ENCODE peak calls at places on chromosomes 3 and 15, in five cellular contexts. F, U, L, I and G are unnamed samples.

GRCh38 chr3:72591522-72592421 is 256.5 kb downstream of the SHQ1 start:
- DNase-seq in F (peak), U (no peak), L (peak), I (peak), G (no peak)

GRCh38 chr3:42983927-42984326 is 4.8 kb downstream of the GASK1A start:
- DNase-seq in F (no peak), U (no peak), L (no peak), I (no peak), G (no peak)

GRCh38 chr15:73841756-73842590 is 31.4 kb upstream of the TBC1D21 start:
- DNase-seq in F (no peak), U (no peak), L (no peak), I (no peak), G (no peak)

GRCh38 chr3:185647880-185648210 is 61.8 kb downstream of the SENP2 start:
- DNase-seq in F (no peak), U (no peak), L (no peak), I (no peak), G (no peak)

GRCh38 chr3:32909999-32910398 is 41.4 kb upstream of the CCR4 start:
- DNase-seq in F (no peak), U (no peak), L (no peak), I (no peak), G (no peak)

GRCh38 chr15:77721963-77722362 is 89.3 kb upstream of the LINGO1 start:
- DNase-seq in F (no peak), U (no peak), L (no peak), I (no peak), G (no peak)

GRCh38 chr3:473284-473800 is 276.8 kb downstream of the CHL1 start:
- DNase-seq in F (no peak), U (no peak), L (no peak), I (no peak), G (no peak)

GRCh38 chr3:6254490-6254889 is 606.4 kb upstream of the GRM7 start:
- DNase-seq in F (no peak), U (no peak), L (no peak), I (no peak), G (no peak)

GRCh38 chr3:115595611-115596010 is 27.7 kb upstream of the GAP43 start:
- DNase-seq in F (peak), U (no peak), L (no peak), I (no peak), G (no peak)

GRCh38 chr3:120559228-120560061 is 36.7 kb upstream of the NDUFB4 start:
- DNase-seq in F (peak), U (peak), L (peak), I (peak), G (no peak)

GRCh38 chr15:25247418-25248030 is 191.3 kb downstream of the UBE3A start:
- DNase-seq in F (no peak), U (no peak), L (no peak), I (no peak), G (no peak)

GRCh38 chr3:122714269-122714668 is 33.6 kb downstream of the PARP14 start:
- DNase-seq in F (no peak), U (no peak), L (no peak), I (no peak), G (no peak)

GRCh38 chr3:132417695-132418520 is 606 bp downstream of the DNAJC13 start:
- DNase-seq in F (peak), U (peak), L (no peak), I (peak), G (no peak)

GRCh38 chr3:170410428-170411029 is 8.1 kb upstream of the CLDN11 start:
- DNase-seq in F (no peak), U (peak), L (no peak), I (no peak), G (no peak)

GRCh38 chr3:107992976-107993684 is 97.7 kb downstream of the CD47 start:
- DNase-seq in F (peak), U (no peak), L (no peak), I (no peak), G (no peak)

GRCh38 chr15:94312946-94313345 is 81.6 kb downstream of the MCTP2 start:
- DNase-seq in F (peak), U (no peak), L (no peak), I (no peak), G (no peak)

GRCh38 chr3:169846458-169847193 is 23.1 kb downstream of the LRRC31 start:
- DNase-seq in F (peak), U (no peak), L (no peak), I (peak), G (peak)

GRCh38 chr3:145266368-145266767 is 894.6 kb downstream of the PLOD2 start:
- DNase-seq in F (no peak), U (no peak), L (no peak), I (no peak), G (no peak)

GRCh38 chr3:178384302-178384939 is 151.8 kb upstream of the KCNMB2 start:
- DNase-seq in F (peak), U (no peak), L (no peak), I (no peak), G (no peak)

GRCh38 chr3:178382388-178383061 is 153.7 kb upstream of the KCNMB2 start:
- DNase-seq in F (peak), U (no peak), L (no peak), I (peak), G (peak)

GRCh38 chr3:178386880-178387279 is 149.4 kb upstream of the KCNMB2 start:
- DNase-seq in F (no peak), U (no peak), L (no peak), I (no peak), G (no peak)

GRCh38 chr3:178386401-178386800 is 149.8 kb upstream of the KCNMB2 start:
- DNase-seq in F (no peak), U (no peak), L (no peak), I (no peak), G (no peak)

DNA sequence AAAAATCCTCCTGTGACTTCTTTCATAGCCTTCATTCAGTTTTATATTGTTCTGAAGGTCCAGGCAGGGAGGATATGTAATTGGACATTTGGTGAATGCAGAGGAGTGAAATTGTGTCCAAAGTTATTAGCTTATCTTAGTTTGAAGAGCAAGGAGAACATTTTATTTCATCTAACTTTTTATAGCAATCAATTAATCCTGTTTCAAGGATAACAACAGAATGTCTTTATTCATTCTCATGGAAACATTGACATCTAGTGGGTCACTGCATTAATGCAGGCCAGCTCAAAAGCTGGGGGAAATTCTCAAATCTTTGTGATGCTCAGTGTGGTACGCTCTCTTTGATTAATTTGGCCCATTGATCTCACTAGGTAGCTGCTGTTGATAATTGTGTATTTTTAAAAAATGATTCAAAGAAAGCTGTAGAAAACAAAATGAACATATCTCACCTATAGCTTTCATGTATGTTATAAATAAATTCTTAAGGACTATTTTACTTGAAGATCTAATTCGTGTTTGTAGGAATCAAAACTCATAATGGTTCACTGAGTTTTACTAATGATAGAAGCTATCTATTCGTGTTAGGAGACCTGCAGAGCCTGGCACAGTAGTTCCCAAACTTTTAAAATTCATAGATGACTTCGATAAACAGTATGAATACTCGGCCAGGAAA is 150.8 kb upstream of the KCNMB2 start:
- DNase-seq in F (peak), U (peak), L (peak), I (no peak), G (no peak)
- TF ChIP-seq CTCF in F (peak), U (peak), L (peak), I (peak), G (peak)

GRCh38 chr3:123802007-123802630 is 82.0 kb downstream of the MYLK start:
- DNase-seq in F (no peak), U (no peak), L (no peak), I (no peak), G (no peak)

GRCh38 chr3:123801474-123801873 is 82.7 kb downstream of the MYLK start:
- DNase-seq in F (no peak), U (no peak), L (no peak), I (no peak), G (no peak)

GRCh38 chr3:123805504-123805903 is 78.6 kb downstream of the MYLK start:
- DNase-seq in F (no peak), U (peak), L (no peak), I (no peak), G (no peak)

GRCh38 chr3:123804676-123805075 is 79.5 kb downstream of the MYLK start:
- DNase-seq in F (no peak), U (no peak), L (no peak), I (no peak), G (no peak)

GRCh38 chr3:123803521-123803920 is 80.6 kb downstream of the MYLK start:
- DNase-seq in F (no peak), U (no peak), L (no peak), I (no peak), G (no peak)
- TF ChIP-seq CTCF in F (no peak), U (no peak), L (no peak), I (no peak), G (peak)

GRCh38 chr3:117407317-117407716 is 697.7 kb downstream of the TUSC7 start:
- DNase-seq in F (peak), U (peak), L (no peak), I (no peak), G (no peak)
- TF ChIP-seq CTCF in F (peak), U (no peak), L (peak), I (peak), G (peak)

GRCh38 chr3:69324362-69325025 is 61.4 kb downstream of the FRMD4B start:
- DNase-seq in F (no peak), U (peak), L (no peak), I (no peak), G (no peak)
- TF ChIP-seq CTCF in F (peak), U (peak), L (peak), I (no peak), G (peak)